ENCODE peak calls at places on chromosomes 4 and X, in five cellular contexts. One of them, this sample, is unnamed.

GRCh38 chr4:149815743-149816142 is at the start of gene IQCM:
- DNase-seq in MM.1S: no peak
- DNase-seq in heart left ventricle: no peak
- DNase-seq in IMR-90: no peak
- DNase-seq in pancreas: no peak
- DNase-seq in this sample: no peak

GRCh38 chr4:138175337-138175794 is 66.8 kb downstream of the SLC7A11 start:
- DNase-seq in IMR-90: peak; percentile 61
- DNase-seq in pancreas: no peak
- DNase-seq in MM.1S: no peak
- DNase-seq in heart left ventricle: no peak
- DNase-seq in this sample: no peak

GRCh38 chr4:107034091-107034698 is 1.9 kb downstream of the DKK2 start:
- DNase-seq in pancreas: peak; percentile 58
- DNase-seq in IMR-90: no peak
- DNase-seq in heart left ventricle: peak; percentile 51
- DNase-seq in MM.1S: no peak
- DNase-seq in this sample: no peak

GRCh38 chr4:15833801-15834200 is 55.7 kb downstream of the CD38 start:
- DNase-seq in MM.1S: no peak
- DNase-seq in IMR-90: no peak
- DNase-seq in pancreas: no peak
- DNase-seq in heart left ventricle: no peak
- DNase-seq in this sample: no peak

GRCh38 chr4:77617203-77617602 is 11.6 kb downstream of the CXCL13 start:
- DNase-seq in MM.1S: no peak
- DNase-seq in pancreas: no peak
- DNase-seq in IMR-90: no peak
- DNase-seq in heart left ventricle: no peak
- DNase-seq in this sample: no peak

GRCh38 chr4:19301527-19301926 is 950.2 kb upstream of the SLIT2 start:
- DNase-seq in pancreas: no peak
- DNase-seq in heart left ventricle: no peak
- DNase-seq in MM.1S: no peak
- DNase-seq in IMR-90: no peak
- DNase-seq in this sample: no peak

GRCh38 chr4:144463896-144464295 is 182.1 kb upstream of the HHIP start:
- DNase-seq in pancreas: peak; percentile 26
- DNase-seq in heart left ventricle: no peak
- DNase-seq in MM.1S: no peak
- DNase-seq in IMR-90: no peak
- DNase-seq in this sample: no peak

GRCh38 chr4:112714922-112715901 is 78.3 kb downstream of the LARP7 start:
- DNase-seq in pancreas: no peak
- DNase-seq in IMR-90: no peak
- DNase-seq in MM.1S: no peak
- DNase-seq in heart left ventricle: no peak
- DNase-seq in this sample: no peak

GRCh38 chr4:94356444-94356843 is 13.8 kb upstream of the HPGDS start:
- DNase-seq in MM.1S: no peak
- DNase-seq in pancreas: no peak
- DNase-seq in heart left ventricle: no peak
- DNase-seq in IMR-90: no peak
- DNase-seq in this sample: no peak

GRCh38 chr4:30630431-30630830 is 89.7 kb upstream of the PCDH7 start:
- DNase-seq in pancreas: no peak
- DNase-seq in heart left ventricle: no peak
- DNase-seq in IMR-90: no peak
- DNase-seq in MM.1S: no peak
- DNase-seq in this sample: no peak

GRCh38 chrX:149903889-149904748 is 23.1 kb downstream of the MAGEA8 start:
- DNase-seq in MM.1S: peak; percentile 28
- DNase-seq in pancreas: no peak
- DNase-seq in IMR-90: peak; percentile 6
- DNase-seq in heart left ventricle: no peak
- DNase-seq in this sample: no peak

GRCh38 chr4:5940470-5941203 is 47.8 kb upstream of the CRMP1 start:
- DNase-seq in heart left ventricle: no peak
- DNase-seq in MM.1S: peak; percentile 70
- DNase-seq in IMR-90: peak; percentile 10
- DNase-seq in pancreas: no peak
- DNase-seq in this sample: no peak

GRCh38 chrX:9396930-9397329 is 67.9 kb upstream of the TBL1X start:
- DNase-seq in IMR-90: no peak
- DNase-seq in pancreas: no peak
- DNase-seq in MM.1S: no peak
- DNase-seq in heart left ventricle: no peak
- DNase-seq in this sample: no peak

GRCh38 chr4:142959156-142959555 is 113.1 kb upstream of the INPP4B start:
- DNase-seq in pancreas: no peak
- DNase-seq in IMR-90: no peak
- DNase-seq in MM.1S: no peak
- DNase-seq in heart left ventricle: no peak
- DNase-seq in this sample: no peak

GRCh38 chr4:38949416-38950051 is 81.9 kb downstream of the FAM114A1 start:
- DNase-seq in heart left ventricle: no peak
- DNase-seq in pancreas: no peak
- DNase-seq in IMR-90: peak; percentile 70
- DNase-seq in MM.1S: peak; percentile 38
- DNase-seq in this sample: no peak

GRCh38 chrX:107894038-107894437 is 68.4 kb downstream of the MID2 start:
- DNase-seq in IMR-90: peak; percentile 42
- DNase-seq in MM.1S: peak; percentile 75
- DNase-seq in heart left ventricle: no peak
- DNase-seq in pancreas: no peak
- DNase-seq in this sample: peak; percentile 8

GRCh38 chrX:16839224-16839851 is 30.8 kb downstream of the RBBP7 start:
- DNase-seq in MM.1S: no peak
- DNase-seq in heart left ventricle: no peak
- DNase-seq in IMR-90: no peak
- DNase-seq in pancreas: no peak
- DNase-seq in this sample: no peak

GRCh38 chrX:53078943-53079342 is 3.2 kb upstream of the TSPYL2 start:
- DNase-seq in IMR-90: no peak
- DNase-seq in heart left ventricle: no peak
- DNase-seq in MM.1S: no peak
- DNase-seq in pancreas: no peak
- DNase-seq in this sample: no peak

GRCh38 chr4:89048906-89049601 is 7.9 kb downstream of the FAM13A start:
- DNase-seq in heart left ventricle: no peak
- DNase-seq in pancreas: no peak
- DNase-seq in IMR-90: peak; percentile 41
- DNase-seq in MM.1S: no peak
- DNase-seq in this sample: no peak

GRCh38 chr4:47075241-47075640 is 43.9 kb downstream of the GABRB1 start:
- DNase-seq in pancreas: no peak
- DNase-seq in IMR-90: peak; percentile 54
- DNase-seq in heart left ventricle: no peak
- DNase-seq in MM.1S: peak; percentile 3
- DNase-seq in this sample: no peak

GRCh38 chr4:60579335-60579734 is 620.8 kb upstream of the ADGRL3 start:
- DNase-seq in pancreas: no peak
- DNase-seq in MM.1S: no peak
- DNase-seq in IMR-90: peak; percentile 40
- DNase-seq in heart left ventricle: no peak
- DNase-seq in this sample: no peak

GRCh38 chr4:25174674-25175073 is 14.4 kb upstream of the SEPSECS start:
- DNase-seq in MM.1S: no peak
- DNase-seq in heart left ventricle: no peak
- DNase-seq in IMR-90: peak; percentile 12
- DNase-seq in pancreas: no peak
- DNase-seq in this sample: no peak

GRCh38 chrX:40154229-40154852 is 56.6 kb upstream of the BCOR start:
- DNase-seq in MM.1S: no peak
- DNase-seq in heart left ventricle: peak; percentile 66
- DNase-seq in IMR-90: no peak
- DNase-seq in pancreas: no peak
- DNase-seq in this sample: peak; percentile 56

GRCh38 chr4:81214518-81215218 is 354 bp downstream of the PRKG2 start:
- DNase-seq in MM.1S: no peak
- DNase-seq in IMR-90: peak; percentile 25
- DNase-seq in heart left ventricle: no peak
- DNase-seq in pancreas: peak; percentile 61
- DNase-seq in this sample: no peak

GRCh38 chr4:15349426-15349825 is 78.4 kb upstream of the C1QTNF7 start:
- DNase-seq in IMR-90: no peak
- DNase-seq in pancreas: no peak
- DNase-seq in heart left ventricle: no peak
- DNase-seq in MM.1S: no peak
- DNase-seq in this sample: no peak

GRCh38 chrX:154486396-154487207 is at the start of gene UBL4A:
- DNase-seq in MM.1S: peak; percentile 41
- DNase-seq in heart left ventricle: peak; percentile 80
- DNase-seq in IMR-90: peak; percentile 11
- DNase-seq in pancreas: peak; percentile 83
- DNase-seq in this sample: peak; percentile 64

GRCh38 chr4:154559141-154559841 is 3.5 kb upstream of the FGB start:
- DNase-seq in MM.1S: peak; percentile 37
- DNase-seq in heart left ventricle: no peak
- DNase-seq in pancreas: no peak
- DNase-seq in IMR-90: peak; percentile 65
- DNase-seq in this sample: peak; percentile 6

GRCh38 chrX:72714471-72714916 is 388 bp upstream of the PHKA1 start:
- DNase-seq in IMR-90: peak; percentile 62
- DNase-seq in pancreas: peak; percentile 65
- DNase-seq in heart left ventricle: peak; percentile 75
- DNase-seq in MM.1S: no peak
- DNase-seq in this sample: no peak

GRCh38 chr4:113300384-113301011 is 251.0 kb downstream of the ANK2 start:
- DNase-seq in pancreas: no peak
- DNase-seq in heart left ventricle: no peak
- DNase-seq in IMR-90: peak; percentile 90
- DNase-seq in MM.1S: no peak
- DNase-seq in this sample: no peak

GRCh38 chr4:22385615-22386014 is 130.3 kb downstream of the ADGRA3 start:
- DNase-seq in pancreas: no peak
- DNase-seq in MM.1S: no peak
- DNase-seq in heart left ventricle: no peak
- DNase-seq in IMR-90: peak; percentile 74
- DNase-seq in this sample: no peak

GRCh38 chr4:158729716-158730559 is 6.7 kb upstream of the PPID start:
- DNase-seq in heart left ventricle: no peak
- DNase-seq in MM.1S: peak; percentile 59
- DNase-seq in pancreas: no peak
- DNase-seq in IMR-90: peak; percentile 75
- DNase-seq in this sample: no peak

GRCh38 chr4:72286185-72286584 is 254.4 kb downstream of the NPFFR2 start:
- DNase-seq in heart left ventricle: no peak
- DNase-seq in IMR-90: peak; percentile 12
- DNase-seq in pancreas: no peak
- DNase-seq in MM.1S: peak; percentile 23
- DNase-seq in this sample: no peak

GRCh38 chrX:100745806-100746537 is 14.1 kb upstream of the SYTL4 start:
- DNase-seq in heart left ventricle: no peak
- DNase-seq in MM.1S: no peak
- DNase-seq in pancreas: no peak
- DNase-seq in IMR-90: no peak
- DNase-seq in this sample: no peak

DNA sequence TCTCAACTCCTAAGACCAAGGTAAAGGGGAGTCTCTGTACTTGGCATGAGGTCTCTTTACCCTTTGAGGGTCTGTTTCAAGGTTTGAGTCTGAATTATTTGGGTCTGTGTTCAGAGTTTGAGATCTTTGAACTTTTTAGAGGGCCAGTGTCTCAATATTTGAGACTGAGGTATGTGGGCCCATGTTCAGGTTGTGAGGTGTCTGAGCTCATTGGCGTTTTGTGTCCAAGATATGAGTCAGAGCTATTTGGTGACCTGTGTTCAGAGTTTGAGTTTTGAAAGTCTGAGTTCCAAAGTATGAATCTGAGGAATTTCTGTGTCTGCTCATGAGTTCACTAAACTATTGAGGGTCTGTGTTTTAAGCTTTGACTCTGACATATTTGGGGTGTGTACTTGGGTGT is 36.7 kb upstream of the PAGE4 start:
- DNase-seq in IMR-90: no peak
- DNase-seq in heart left ventricle: no peak
- DNase-seq in pancreas: no peak
- DNase-seq in MM.1S: no peak
- DNase-seq in this sample: no peak
- H3K9me3 ChIP-seq in IMR-90: no peaks in the 10 kb centered on the region
- H3K9me3 ChIP-seq in heart left ventricle: peaks cover 4% of the 10 kb centered on the region
- H3K9me3 ChIP-seq in pancreas: no peaks in the 10 kb centered on the region
- H3K9me3 ChIP-seq in MM.1S: no peaks in the 10 kb centered on the region
- H3K9me3 ChIP-seq in this sample: no peaks in the 10 kb centered on the region

DNA sequence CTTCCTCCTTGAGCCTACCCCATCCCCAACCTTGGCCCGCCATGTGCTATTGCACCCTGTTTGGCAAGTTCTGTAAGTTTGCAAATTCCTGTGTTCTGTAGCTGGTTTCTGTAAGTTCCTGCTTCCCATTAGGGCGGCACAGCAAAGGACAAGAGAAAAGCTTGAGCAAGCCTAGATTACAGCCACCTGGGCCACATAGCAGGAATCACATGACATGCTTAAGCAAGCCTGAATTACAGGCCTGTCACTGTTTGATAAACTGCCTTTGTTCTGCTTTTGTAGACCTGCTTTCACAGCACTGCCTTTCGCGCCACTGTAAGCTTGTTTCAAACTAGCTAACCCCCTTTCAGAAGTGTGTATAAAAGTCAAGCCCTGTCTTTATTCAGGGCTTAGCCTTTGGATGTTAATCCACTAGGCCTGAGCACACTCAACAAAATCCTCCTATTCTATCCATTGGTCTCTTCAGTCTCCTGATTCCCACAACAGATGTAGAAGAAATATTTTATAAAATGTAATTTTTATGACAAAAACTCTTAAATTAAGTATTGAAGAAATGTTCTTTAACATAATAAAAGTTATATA is 906.8 kb upstream of the NDST4 start:
- DNase-seq in MM.1S: no peak
- DNase-seq in heart left ventricle: no peak
- DNase-seq in IMR-90: no peak
- DNase-seq in pancreas: no peak
- DNase-seq in this sample: no peak
- H3K9me3 ChIP-seq in MM.1S: no peaks in the 10 kb centered on the region
- H3K9me3 ChIP-seq in heart left ventricle: peaks cover 39% of the 10 kb centered on the region
- H3K9me3 ChIP-seq in IMR-90: peaks cover 29% of the 10 kb centered on the region
- H3K9me3 ChIP-seq in pancreas: no peaks in the 10 kb centered on the region
- H3K9me3 ChIP-seq in this sample: peaks cover 36% of the 10 kb centered on the region

DNA sequence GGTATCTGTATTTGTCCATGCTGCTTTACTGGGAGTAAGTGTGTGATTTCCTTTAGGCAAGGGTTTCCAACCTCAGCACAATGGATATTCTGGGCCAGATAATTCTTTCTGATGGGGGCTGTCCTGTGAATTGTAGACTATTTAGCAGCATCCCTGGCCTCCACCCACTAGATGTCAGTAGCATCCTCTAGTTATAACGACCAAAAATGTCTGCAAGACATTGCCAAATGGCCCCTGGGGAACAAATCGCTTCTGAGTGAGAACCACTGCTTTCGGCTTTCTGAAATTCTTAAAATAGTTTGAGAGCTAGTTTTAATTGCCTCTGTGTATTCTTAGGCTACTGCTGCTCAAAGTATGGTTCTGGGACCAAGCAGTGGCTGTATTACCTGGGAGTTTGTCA is 81.2 kb upstream of the GPM6B start:
- DNase-seq in heart left ventricle: no peak
- DNase-seq in pancreas: no peak
- DNase-seq in IMR-90: peak; percentile 22
- DNase-seq in MM.1S: peak; percentile 22
- DNase-seq in this sample: no peak
- H3K9me3 ChIP-seq in heart left ventricle: no peaks in the 10 kb centered on the region
- H3K9me3 ChIP-seq in pancreas: no peaks in the 10 kb centered on the region
- H3K9me3 ChIP-seq in IMR-90: no peaks in the 10 kb centered on the region
- H3K9me3 ChIP-seq in MM.1S: no peaks in the 10 kb centered on the region
- H3K9me3 ChIP-seq in this sample: no peaks in the 10 kb centered on the region

GRCh38 chr4:340011-340410 is 2.4 kb downstream of the ZNF141 start:
- DNase-seq in IMR-90: no peak
- DNase-seq in MM.1S: no peak
- DNase-seq in heart left ventricle: no peak
- DNase-seq in pancreas: no peak
- DNase-seq in this sample: no peak
- H3K9me3 ChIP-seq in IMR-90: peaks cover 22% of the 10 kb centered on the region
- H3K9me3 ChIP-seq in MM.1S: no peaks in the 10 kb centered on the region
- H3K9me3 ChIP-seq in heart left ventricle: peaks cover 18% of the 10 kb centered on the region
- H3K9me3 ChIP-seq in pancreas: no peaks in the 10 kb centered on the region
- H3K9me3 ChIP-seq in this sample: peaks cover 69% of the 10 kb centered on the region